ENCODE peak calls at places on chromosomes 13 and 19, in six cellular contexts. I, H, G, L, Q and X are unnamed samples.

GRCh38 chr13:75226092-75226491 is 255.9 kb downstream of the TBC1D4 start:
- DNase-seq in I (no peak), H (no peak), Q (no peak), L (no peak), G (no peak), X (no peak)

GRCh38 chr13:45779901-45780300 is 71.7 kb downstream of the SIAH3 start:
- DNase-seq in L (no peak), G (no peak), Q (no peak), H (no peak), I (no peak), X (no peak)

GRCh38 chr19:17681505-17682125 is 6.5 kb downstream of the UNC13A start:
- DNase-seq in H (peak), G (no peak), L (no peak), I (peak), Q (peak), X (no peak)

GRCh38 chr19:40341601-40342482 is 6.4 kb downstream of the C19orf47 start:
- DNase-seq in G (no peak), I (no peak), L (no peak), Q (peak), H (no peak), X (no peak)

GRCh38 chr13:106625578-106625977 is 57.6 kb upstream of the ARGLU1 start:
- DNase-seq in H (no peak), Q (no peak), I (no peak), L (no peak), G (no peak), X (no peak)

GRCh38 chr13:46317120-46317519 is 69.9 kb downstream of the RUBCNL start:
- DNase-seq in Q (no peak), H (no peak), G (no peak), I (no peak), L (no peak), X (no peak)

GRCh38 chr19:38862321-38863059 is 12.7 kb upstream of the HNRNPL start:
- DNase-seq in Q (no peak), H (no peak), G (peak), L (no peak), I (no peak), X (peak)

GRCh38 chr19:14732510-14732909 is 42.7 kb downstream of the ZNF333 start:
- DNase-seq in I (no peak), H (no peak), G (no peak), Q (no peak), L (no peak), X (no peak)

GRCh38 chr19:34500656-34501120 is 19.1 kb downstream of the WTIP start:
- DNase-seq in G (no peak), H (no peak), L (no peak), Q (peak), I (no peak), X (no peak)

GRCh38 chr19:3477506-3477905 is 2.8 kb downstream of the SMIM24 start:
- DNase-seq in G (no peak), H (no peak), Q (no peak), I (no peak), L (no peak), X (no peak)

GRCh38 chr19:35209646-35210045 is 18.9 kb downstream of the FAM187B start:
- DNase-seq in G (no peak), L (no peak), I (no peak), H (peak), Q (no peak), X (no peak)